ENCODE peak calls at places on chromosomes 13 and 19, in five cellular contexts. One of them, this sample, is unnamed.
A peak's percentile ranks its signal among the peaks of the same experiment; 100 is the strongest.

GRCh38 chr19:15199652-15200574 is 882 bp downstream of the NOTCH3 start:
- DNase-seq in neuronal stem cell: peak; percentile 83
- DNase-seq in CD8-positive, alpha-beta T cell: no peak
- DNase-seq in ovary: peak; percentile 51
- DNase-seq in mesendoderm: peak; percentile 89
- DNase-seq in this sample: peak; percentile 76

GRCh38 chr13:101916108-101916757 is 463.8 kb downstream of the ITGBL1 start:
- DNase-seq in neuronal stem cell: peak; percentile 56
- DNase-seq in ovary: no peak
- DNase-seq in mesendoderm: peak; percentile 74
- DNase-seq in CD8-positive, alpha-beta T cell: no peak
- DNase-seq in this sample: peak; percentile 11

GRCh38 chr19:1041835-1042685 is 2.2 kb downstream of the ABCA7 start:
- DNase-seq in CD8-positive, alpha-beta T cell: no peak
- DNase-seq in ovary: no peak
- DNase-seq in neuronal stem cell: no peak
- DNase-seq in mesendoderm: no peak
- DNase-seq in this sample: peak; percentile 85

GRCh38 chr19:41595258-41595889 is 19.4 kb downstream of the CEACAM21 start:
- DNase-seq in neuronal stem cell: no peak
- DNase-seq in CD8-positive, alpha-beta T cell: peak; percentile 26
- DNase-seq in ovary: no peak
- DNase-seq in mesendoderm: peak; percentile 62
- DNase-seq in this sample: peak; percentile 45

GRCh38 chr13:77533875-77534788 is 1.4 kb upstream of the SCEL start:
- DNase-seq in ovary: no peak
- DNase-seq in mesendoderm: no peak
- DNase-seq in CD8-positive, alpha-beta T cell: no peak
- DNase-seq in neuronal stem cell: no peak
- DNase-seq in this sample: no peak

GRCh38 chr19:23512151-23512925 is 117.1 kb upstream of the ZNF91 start:
- DNase-seq in CD8-positive, alpha-beta T cell: no peak
- DNase-seq in ovary: no peak
- DNase-seq in mesendoderm: no peak
- DNase-seq in neuronal stem cell: no peak
- DNase-seq in this sample: no peak

GRCh38 chr19:29364224-29364726 is 151.3 kb upstream of the UQCRFS1 start:
- DNase-seq in mesendoderm: peak; percentile 74
- DNase-seq in CD8-positive, alpha-beta T cell: no peak
- DNase-seq in ovary: no peak
- DNase-seq in neuronal stem cell: no peak
- DNase-seq in this sample: no peak

GRCh38 chr19:10450853-10451609 is 30.7 kb downstream of the PDE4A start:
- DNase-seq in CD8-positive, alpha-beta T cell: no peak
- DNase-seq in mesendoderm: peak; percentile 55
- DNase-seq in ovary: no peak
- DNase-seq in neuronal stem cell: no peak
- DNase-seq in this sample: no peak

GRCh38 chr19:35901854-35902661 is at the start of gene HCST:
- DNase-seq in mesendoderm: no peak
- DNase-seq in CD8-positive, alpha-beta T cell: no peak
- DNase-seq in neuronal stem cell: no peak
- DNase-seq in ovary: no peak
- DNase-seq in this sample: peak; percentile 21

GRCh38 chr19:35904312-35905068 is 2.2 kb downstream of the HCST start:
- DNase-seq in neuronal stem cell: no peak
- DNase-seq in ovary: no peak
- DNase-seq in CD8-positive, alpha-beta T cell: no peak
- DNase-seq in mesendoderm: no peak
- DNase-seq in this sample: no peak

GRCh38 chr19:35903550-35904179 is 1.3 kb downstream of the HCST start:
- DNase-seq in CD8-positive, alpha-beta T cell: peak; percentile 74
- DNase-seq in mesendoderm: peak; percentile 93
- DNase-seq in neuronal stem cell: no peak
- DNase-seq in ovary: peak; percentile 74
- DNase-seq in this sample: no peak

GRCh38 chr19:35901055-35901644 is 810 bp upstream of the NFKBID start:
- DNase-seq in CD8-positive, alpha-beta T cell: no peak
- DNase-seq in mesendoderm: no peak
- DNase-seq in ovary: no peak
- DNase-seq in neuronal stem cell: no peak
- DNase-seq in this sample: no peak

DNA sequence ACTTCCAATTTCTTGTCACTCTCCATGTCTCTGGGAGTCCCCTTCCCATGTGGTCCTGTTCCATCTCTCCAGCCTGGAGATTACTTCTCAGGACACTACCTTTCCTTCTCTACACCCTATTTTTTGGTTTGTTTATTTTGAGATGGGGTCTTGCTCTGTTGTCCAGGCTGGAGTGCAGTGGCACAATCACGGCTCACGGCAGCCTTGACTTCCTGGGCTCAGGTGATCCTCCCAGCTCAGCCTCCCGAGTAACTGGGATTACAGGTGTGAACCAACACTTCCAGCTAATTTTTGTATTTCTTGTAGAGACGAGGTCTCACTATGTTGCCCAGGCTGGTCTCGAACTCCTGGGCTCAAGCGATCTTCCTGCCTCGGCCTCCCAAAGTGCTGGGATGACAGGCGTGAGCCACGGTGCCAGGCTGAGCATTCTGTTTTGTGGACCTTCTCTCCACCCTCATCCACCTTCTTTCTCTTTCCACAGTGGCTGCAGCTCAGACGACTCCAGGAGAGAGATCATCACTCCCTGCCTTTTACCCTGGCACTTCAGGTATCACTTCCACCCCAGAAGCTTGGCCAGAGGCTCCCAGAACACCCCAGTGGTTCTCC is 644 bp downstream of the HCST start:
- DNase-seq in neuronal stem cell: no peak
- DNase-seq in ovary: no peak
- DNase-seq in CD8-positive, alpha-beta T cell: no peak
- DNase-seq in mesendoderm: no peak
- DNase-seq in this sample: no peak
- H3K4me3 ChIP-seq in neuronal stem cell: no peak overlapping the region
- H3K4me3 ChIP-seq in ovary: no peak overlapping the region
- H3K4me3 ChIP-seq in CD8-positive, alpha-beta T cell: peak overlapping the region; percentile 72
- H3K4me3 ChIP-seq in mesendoderm: no peak overlapping the region
- H3K4me3 ChIP-seq in this sample: no peak overlapping the region

GRCh38 chr19:2634228-2634951 is 68.1 kb downstream of the GNG7 start:
- DNase-seq in CD8-positive, alpha-beta T cell: no peak
- DNase-seq in ovary: peak; percentile 78
- DNase-seq in mesendoderm: no peak
- DNase-seq in neuronal stem cell: no peak
- DNase-seq in this sample: no peak
- H3K27ac ChIP-seq in CD8-positive, alpha-beta T cell: no peak overlapping the region
- H3K27ac ChIP-seq in ovary: peak overlapping the region; percentile 78
- H3K27ac ChIP-seq in mesendoderm: no peak overlapping the region
- H3K27ac ChIP-seq in neuronal stem cell: no peak overlapping the region
- H3K27ac ChIP-seq in this sample: peak overlapping the region; percentile 35

DNA sequence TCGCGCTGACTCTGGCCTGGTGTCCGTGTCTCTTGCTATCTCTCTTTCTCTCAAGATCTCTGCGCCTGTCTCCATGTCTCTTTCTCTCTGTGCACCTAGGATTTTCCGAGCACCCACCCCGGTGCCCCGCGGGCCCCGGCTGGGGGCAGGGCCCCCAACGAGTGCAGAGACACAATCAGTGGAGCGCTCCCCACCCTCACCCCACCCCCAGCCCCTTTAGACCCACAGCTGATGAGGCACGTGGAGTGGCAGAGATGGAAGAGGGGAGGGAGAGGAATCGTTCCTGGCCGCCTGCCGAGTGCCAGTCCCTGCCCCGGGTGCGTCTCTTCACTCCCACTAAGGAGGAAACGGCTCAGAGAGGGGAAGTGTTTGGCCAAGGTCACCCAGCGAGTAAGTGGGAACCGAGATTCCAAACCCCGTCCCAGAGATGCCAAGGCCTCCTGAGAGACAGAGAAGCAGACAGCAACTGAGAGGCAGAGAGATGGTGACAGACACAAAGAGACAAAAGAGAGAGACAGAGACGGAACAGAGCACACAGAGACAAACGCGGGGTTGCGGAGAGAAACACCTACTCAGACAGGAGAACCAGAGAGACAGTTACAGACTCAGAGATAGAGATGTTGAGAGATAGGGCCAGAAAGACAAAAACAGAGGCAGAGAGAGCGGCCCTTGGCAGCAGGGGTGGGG is 626 bp upstream of the BCL3 start:
- DNase-seq in CD8-positive, alpha-beta T cell: no peak
- DNase-seq in ovary: peak; percentile 79
- DNase-seq in mesendoderm: peak; percentile 79
- DNase-seq in neuronal stem cell: no peak
- DNase-seq in this sample: peak; percentile 72
- H3K4me1 ChIP-seq in CD8-positive, alpha-beta T cell: peaks cover 49% of the 10 kb centered on the region
- H3K4me1 ChIP-seq in ovary: peaks cover 19% of the 10 kb centered on the region
- H3K4me1 ChIP-seq in mesendoderm: peaks cover under 1% of the 10 kb centered on the region
- H3K4me1 ChIP-seq in neuronal stem cell: peaks cover 13% of the 10 kb centered on the region
- H3K4me1 ChIP-seq in this sample: peaks cover 17% of the 10 kb centered on the region

GRCh38 chr19:48271531-48272151 is 1.8 kb downstream of the ZNF114 start:
- DNase-seq in CD8-positive, alpha-beta T cell: no peak
- DNase-seq in mesendoderm: peak; percentile 96
- DNase-seq in ovary: peak; percentile 45
- DNase-seq in neuronal stem cell: peak; percentile 43
- DNase-seq in this sample: peak; percentile 76
- H3K4me3 ChIP-seq in CD8-positive, alpha-beta T cell: peak overlapping the region; percentile 43
- H3K4me3 ChIP-seq in mesendoderm: peak overlapping the region; percentile 63
- H3K4me3 ChIP-seq in ovary: peak overlapping the region; percentile 34
- H3K4me3 ChIP-seq in neuronal stem cell: peak overlapping the region; percentile 72
- H3K4me3 ChIP-seq in this sample: peak overlapping the region; percentile 44

GRCh38 chr19:35171730-35172129 is 17.2 kb downstream of the FXYD5 start:
- DNase-seq in CD8-positive, alpha-beta T cell: no peak
- DNase-seq in mesendoderm: no peak
- DNase-seq in neuronal stem cell: no peak
- DNase-seq in ovary: no peak
- DNase-seq in this sample: no peak
- H3K27ac ChIP-seq in CD8-positive, alpha-beta T cell: no peak overlapping the region
- H3K27ac ChIP-seq in mesendoderm: no peak overlapping the region
- H3K27ac ChIP-seq in neuronal stem cell: no peak overlapping the region
- H3K27ac ChIP-seq in ovary: no peak overlapping the region
- H3K27ac ChIP-seq in this sample: no peak overlapping the region

DNA sequence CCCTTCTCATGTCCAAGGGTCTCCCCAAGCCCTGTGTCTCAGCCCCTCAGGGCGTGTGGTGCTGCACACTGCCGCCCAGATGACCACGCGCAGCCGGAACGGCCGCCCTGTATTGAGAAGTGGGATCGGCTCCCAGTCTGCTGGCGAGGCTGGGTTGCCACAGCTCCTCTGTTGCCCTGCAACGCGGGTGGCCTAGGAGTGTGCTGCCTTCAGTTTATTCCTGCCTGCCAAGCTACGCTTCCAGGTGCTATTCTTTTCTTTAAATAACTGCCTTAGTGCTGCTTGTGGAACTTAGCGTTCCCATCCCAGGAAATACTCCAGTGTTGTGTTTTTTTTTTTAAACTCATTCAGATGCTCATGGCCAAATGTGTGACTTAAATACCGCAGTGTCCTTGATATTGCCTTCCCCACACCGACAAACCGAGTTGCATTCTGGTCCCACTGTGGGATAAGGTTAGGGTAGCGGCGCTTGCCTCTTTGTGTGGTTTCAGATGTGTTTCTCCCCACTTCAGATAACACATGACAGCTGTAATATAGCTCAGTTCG is 16.6 kb downstream of the ACTN4 start:
- DNase-seq in mesendoderm: no peak
- DNase-seq in CD8-positive, alpha-beta T cell: no peak
- DNase-seq in neuronal stem cell: no peak
- DNase-seq in ovary: peak; percentile 69
- DNase-seq in this sample: no peak
- H3K4me1 ChIP-seq in mesendoderm: peaks cover 36% of the 10 kb centered on the region
- H3K4me1 ChIP-seq in CD8-positive, alpha-beta T cell: peaks cover 64% of the 10 kb centered on the region
- H3K4me1 ChIP-seq in neuronal stem cell: peaks cover 36% of the 10 kb centered on the region
- H3K4me1 ChIP-seq in ovary: peaks cover 57% of the 10 kb centered on the region
- H3K4me1 ChIP-seq in this sample: peaks cover 84% of the 10 kb centered on the region

DNA sequence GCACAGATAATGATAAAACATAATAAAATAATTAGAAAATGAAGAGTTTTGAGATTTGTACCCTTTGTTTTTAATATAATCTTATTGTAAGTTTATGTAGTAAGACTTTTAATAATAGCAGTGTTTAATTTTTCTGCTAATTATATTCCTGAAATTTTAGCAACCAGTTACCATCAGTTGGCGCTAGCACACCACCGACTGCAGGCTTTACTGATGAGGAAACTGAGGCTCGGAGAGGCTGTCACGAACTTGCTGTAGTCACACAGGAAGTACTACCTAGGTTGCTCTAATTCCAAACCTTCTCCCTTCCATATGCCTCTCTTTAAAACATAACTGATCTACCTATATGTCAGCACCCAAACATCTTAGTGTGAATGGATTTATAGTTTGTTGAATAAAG is 1.0 kb upstream of the RFXAP start:
- DNase-seq in neuronal stem cell: no peak
- DNase-seq in ovary: no peak
- DNase-seq in CD8-positive, alpha-beta T cell: no peak
- DNase-seq in mesendoderm: no peak
- DNase-seq in this sample: no peak
- H3K4me3 ChIP-seq in neuronal stem cell: no peak overlapping the region
- H3K4me3 ChIP-seq in ovary: no peak overlapping the region
- H3K4me3 ChIP-seq in CD8-positive, alpha-beta T cell: no peak overlapping the region
- H3K4me3 ChIP-seq in mesendoderm: no peak overlapping the region
- H3K4me3 ChIP-seq in this sample: peak overlapping the region; percentile 93

GRCh38 chr13:96988441-96988840 is 5.8 kb downstream of the OXGR1 start:
- DNase-seq in neuronal stem cell: no peak
- DNase-seq in CD8-positive, alpha-beta T cell: no peak
- DNase-seq in mesendoderm: no peak
- DNase-seq in ovary: no peak
- DNase-seq in this sample: no peak

GRCh38 chr13:96982672-96983071 is 11.6 kb downstream of the OXGR1 start:
- DNase-seq in CD8-positive, alpha-beta T cell: no peak
- DNase-seq in ovary: no peak
- DNase-seq in mesendoderm: no peak
- DNase-seq in neuronal stem cell: no peak
- DNase-seq in this sample: no peak

DNA sequence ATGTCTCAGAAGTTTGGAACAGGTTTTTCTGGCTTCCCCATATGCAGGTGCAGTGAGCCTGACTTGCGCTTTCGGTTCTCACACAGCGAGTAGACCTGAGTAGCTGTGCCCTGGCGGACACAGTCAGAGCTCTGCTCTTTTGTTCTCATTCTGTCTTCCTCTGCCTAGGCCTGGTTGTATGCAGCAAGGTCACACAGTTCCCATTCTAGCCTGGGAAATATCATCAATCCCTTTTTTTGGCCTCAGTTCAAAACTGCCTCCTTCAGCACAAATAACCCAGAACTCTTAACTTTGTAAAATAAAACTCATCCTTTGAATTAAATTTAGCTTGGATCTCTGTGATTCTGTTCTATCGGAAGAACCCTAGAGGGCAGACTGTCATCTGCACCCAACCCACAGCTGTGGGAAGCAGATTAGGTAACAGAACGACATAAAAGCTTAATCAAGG is 10.2 kb downstream of the OXGR1 start:
- DNase-seq in mesendoderm: peak; percentile 68
- DNase-seq in ovary: no peak
- DNase-seq in CD8-positive, alpha-beta T cell: no peak
- DNase-seq in neuronal stem cell: no peak
- DNase-seq in this sample: peak; percentile 61
- H3K27ac ChIP-seq in mesendoderm: no peak overlapping the region
- H3K27ac ChIP-seq in ovary: no peak overlapping the region
- H3K27ac ChIP-seq in CD8-positive, alpha-beta T cell: no peak overlapping the region
- H3K27ac ChIP-seq in neuronal stem cell: no peak overlapping the region
- H3K27ac ChIP-seq in this sample: no peak overlapping the region

GRCh38 chr13:74025369-74025768 is 108.8 kb downstream of the KLF12 start:
- DNase-seq in neuronal stem cell: no peak
- DNase-seq in CD8-positive, alpha-beta T cell: no peak
- DNase-seq in mesendoderm: no peak
- DNase-seq in ovary: no peak
- DNase-seq in this sample: no peak
- H3K4me1 ChIP-seq in neuronal stem cell: peaks cover 11% of the 10 kb centered on the region
- H3K4me1 ChIP-seq in CD8-positive, alpha-beta T cell: peaks cover 61% of the 10 kb centered on the region
- H3K4me1 ChIP-seq in mesendoderm: no peaks in the 10 kb centered on the region
- H3K4me1 ChIP-seq in ovary: no peaks in the 10 kb centered on the region
- H3K4me1 ChIP-seq in this sample: no peaks in the 10 kb centered on the region